ENCODE peak calls at places on chromosome 2, in seven cellular contexts. One of them, this sample, is unnamed.

GRCh38 chr2:73516033-73516432 is 126.2 kb downstream of the NAT8 start:
- DNase-seq in AG09309: no peak
- DNase-seq in GM13976: no peak
- DNase-seq in PC-3: no peak
- DNase-seq in kidney epithelial cell: no peak
- DNase-seq in Calu3: no peak
- DNase-seq in CD8-positive, alpha-beta T cell: no peak
- DNase-seq in this sample: no peak

GRCh38 chr2:173119069-173119807 is 43.6 kb downstream of the MAP3K20 start:
- DNase-seq in AG09309: no peak
- DNase-seq in GM13976: no peak
- DNase-seq in PC-3: no peak
- DNase-seq in kidney epithelial cell: no peak
- DNase-seq in Calu3: no peak
- DNase-seq in CD8-positive, alpha-beta T cell: no peak
- DNase-seq in this sample: no peak

GRCh38 chr2:85840091-85840490 is 48.7 kb downstream of the ST3GAL5 start:
- DNase-seq in AG09309: no peak
- DNase-seq in GM13976: no peak
- DNase-seq in PC-3: no peak
- DNase-seq in kidney epithelial cell: no peak
- DNase-seq in Calu3: no peak
- DNase-seq in CD8-positive, alpha-beta T cell: no peak
- DNase-seq in this sample: no peak

GRCh38 chr2:97663626-97663961 is 250 bp downstream of the ACTR1B start:
- DNase-seq in AG09309: no peak
- DNase-seq in GM13976: no peak
- DNase-seq in PC-3: no peak
- DNase-seq in kidney epithelial cell: no peak
- DNase-seq in Calu3: no peak
- DNase-seq in CD8-positive, alpha-beta T cell: no peak
- DNase-seq in this sample: no peak

GRCh38 chr2:190469770-190470169 is 61.6 kb downstream of the MFSD6 start:
- DNase-seq in AG09309: no peak
- DNase-seq in GM13976: no peak
- DNase-seq in PC-3: peak
- DNase-seq in kidney epithelial cell: peak
- DNase-seq in Calu3: peak
- DNase-seq in CD8-positive, alpha-beta T cell: no peak
- DNase-seq in this sample: peak

GRCh38 chr2:71000780-71001591 is 6.3 kb upstream of the TEX261 start:
- DNase-seq in AG09309: no peak
- DNase-seq in GM13976: peak
- DNase-seq in PC-3: peak
- DNase-seq in kidney epithelial cell: peak
- DNase-seq in Calu3: peak
- DNase-seq in CD8-positive, alpha-beta T cell: peak
- DNase-seq in this sample: no peak

GRCh38 chr2:74181739-74182138 is 3.1 kb upstream of the MOB1A start:
- DNase-seq in AG09309: no peak
- DNase-seq in GM13976: peak
- DNase-seq in PC-3: no peak
- DNase-seq in kidney epithelial cell: no peak
- DNase-seq in Calu3: no peak
- DNase-seq in CD8-positive, alpha-beta T cell: no peak
- DNase-seq in this sample: no peak

GRCh38 chr2:120703330-120703994 is 32.2 kb upstream of the GLI2 start:
- DNase-seq in AG09309: no peak
- DNase-seq in GM13976: no peak
- DNase-seq in PC-3: peak
- DNase-seq in kidney epithelial cell: no peak
- DNase-seq in Calu3: peak
- DNase-seq in CD8-positive, alpha-beta T cell: no peak
- DNase-seq in this sample: no peak

GRCh38 chr2:159034728-159035127 is 66.3 kb downstream of the TANC1 start:
- DNase-seq in AG09309: no peak
- DNase-seq in GM13976: no peak
- DNase-seq in PC-3: no peak
- DNase-seq in kidney epithelial cell: no peak
- DNase-seq in Calu3: no peak
- DNase-seq in CD8-positive, alpha-beta T cell: no peak
- DNase-seq in this sample: no peak

GRCh38 chr2:216279011-216279410 is 93.3 kb downstream of the MARCHF4 start:
- DNase-seq in AG09309: no peak
- DNase-seq in GM13976: no peak
- DNase-seq in PC-3: no peak
- DNase-seq in kidney epithelial cell: no peak
- DNase-seq in Calu3: no peak
- DNase-seq in CD8-positive, alpha-beta T cell: no peak
- DNase-seq in this sample: no peak

GRCh38 chr2:71045841-71046495 is 22.5 kb upstream of the NAGK start:
- DNase-seq in AG09309: no peak
- DNase-seq in GM13976: no peak
- DNase-seq in PC-3: no peak
- DNase-seq in kidney epithelial cell: no peak
- DNase-seq in Calu3: no peak
- DNase-seq in CD8-positive, alpha-beta T cell: no peak
- DNase-seq in this sample: no peak

GRCh38 chr2:9779572-9780264 is 63.6 kb upstream of the TAF1B start:
- DNase-seq in AG09309: no peak
- DNase-seq in GM13976: no peak
- DNase-seq in PC-3: no peak
- DNase-seq in kidney epithelial cell: no peak
- DNase-seq in Calu3: no peak
- DNase-seq in CD8-positive, alpha-beta T cell: peak
- DNase-seq in this sample: no peak

GRCh38 chr2:26245810-26246209 is 1.1 kb downstream of the HADHB start:
- DNase-seq in AG09309: no peak
- DNase-seq in GM13976: peak
- DNase-seq in PC-3: peak
- DNase-seq in kidney epithelial cell: no peak
- DNase-seq in Calu3: no peak
- DNase-seq in CD8-positive, alpha-beta T cell: no peak
- DNase-seq in this sample: no peak

DNA sequence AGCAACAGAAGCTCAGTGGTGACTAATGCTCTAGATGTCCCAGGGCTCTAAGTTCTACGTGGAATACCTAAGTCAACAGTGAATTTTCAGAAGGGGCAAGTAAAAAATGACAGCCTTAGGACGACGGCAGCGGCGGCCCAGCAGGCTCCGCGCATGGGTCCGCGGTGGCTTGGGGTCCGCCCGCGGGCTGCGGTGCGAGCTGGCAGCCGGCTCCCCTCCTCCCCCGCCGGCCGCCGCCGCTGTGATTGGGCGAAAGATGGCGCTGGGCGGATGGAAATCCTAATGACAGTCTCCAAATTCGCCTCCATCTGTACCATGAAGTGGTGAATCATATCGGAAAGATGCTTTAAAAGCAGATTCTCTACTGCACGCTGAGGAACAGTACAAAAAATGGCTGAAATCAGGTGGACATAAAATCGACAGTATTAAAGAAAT is 74.7 kb downstream of the HNRNPLL start:
- DNase-seq in AG09309: no peak
- DNase-seq in GM13976: peak
- DNase-seq in PC-3: peak
- DNase-seq in kidney epithelial cell: no peak
- DNase-seq in Calu3: peak
- DNase-seq in CD8-positive, alpha-beta T cell: no peak
- DNase-seq in this sample: no peak
- TF ChIP-seq CTCF in AG09309: no peak
- TF ChIP-seq CTCF in GM13976: no peak
- TF ChIP-seq CTCF in PC-3: no peak
- TF ChIP-seq CTCF in kidney epithelial cell: no peak
- TF ChIP-seq CTCF in Calu3: no peak
- TF ChIP-seq CTCF in CD8-positive, alpha-beta T cell: no peak
- TF ChIP-seq CTCF in this sample: no peak

GRCh38 chr2:29012211-29012681 is 31.1 kb downstream of the TOGARAM2 start:
- DNase-seq in AG09309: no peak
- DNase-seq in GM13976: no peak
- DNase-seq in PC-3: no peak
- DNase-seq in kidney epithelial cell: no peak
- DNase-seq in Calu3: no peak
- DNase-seq in CD8-positive, alpha-beta T cell: peak
- DNase-seq in this sample: no peak
- TF ChIP-seq CTCF in AG09309: no peak
- TF ChIP-seq CTCF in GM13976: no peak
- TF ChIP-seq CTCF in PC-3: no peak
- TF ChIP-seq CTCF in kidney epithelial cell: no peak
- TF ChIP-seq CTCF in Calu3: no peak
- TF ChIP-seq CTCF in CD8-positive, alpha-beta T cell: no peak
- TF ChIP-seq CTCF in this sample: no peak

DNA sequence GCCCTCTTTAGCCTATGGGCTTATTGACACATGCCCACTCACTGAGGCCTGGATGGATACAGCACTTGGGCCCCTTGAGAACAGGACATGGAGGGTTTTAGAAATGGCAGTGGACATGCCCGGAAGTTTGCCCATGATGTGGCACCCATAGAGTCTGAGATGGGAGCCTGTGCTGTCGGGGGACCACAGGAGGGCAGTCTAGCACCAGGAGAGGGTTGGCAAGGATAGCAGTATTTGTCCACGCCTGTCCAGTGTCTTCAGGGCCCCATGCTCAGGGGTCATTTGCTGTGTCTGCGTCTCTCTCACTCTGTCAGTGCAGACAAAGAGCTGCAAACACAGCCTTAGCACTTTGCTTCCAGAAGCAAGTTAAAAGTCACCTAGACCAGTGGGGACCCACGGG is 48.7 kb downstream of the IL1RL2 start:
- DNase-seq in AG09309: no peak
- DNase-seq in GM13976: no peak
- DNase-seq in PC-3: peak
- DNase-seq in kidney epithelial cell: no peak
- DNase-seq in Calu3: peak
- DNase-seq in CD8-positive, alpha-beta T cell: no peak
- DNase-seq in this sample: no peak
- TF ChIP-seq CTCF in AG09309: peak
- TF ChIP-seq CTCF in GM13976: peak
- TF ChIP-seq CTCF in PC-3: peak
- TF ChIP-seq CTCF in kidney epithelial cell: peak
- TF ChIP-seq CTCF in Calu3: no peak
- TF ChIP-seq CTCF in CD8-positive, alpha-beta T cell: peak
- TF ChIP-seq CTCF in this sample: peak

GRCh38 chr2:152068226-152068625 is 30.6 kb downstream of the CACNB4 start:
- DNase-seq in AG09309: no peak
- DNase-seq in GM13976: no peak
- DNase-seq in PC-3: no peak
- DNase-seq in kidney epithelial cell: no peak
- DNase-seq in Calu3: no peak
- DNase-seq in CD8-positive, alpha-beta T cell: no peak
- DNase-seq in this sample: no peak
- TF ChIP-seq CTCF in AG09309: no peak
- TF ChIP-seq CTCF in GM13976: no peak
- TF ChIP-seq CTCF in PC-3: no peak
- TF ChIP-seq CTCF in kidney epithelial cell: no peak
- TF ChIP-seq CTCF in Calu3: no peak
- TF ChIP-seq CTCF in CD8-positive, alpha-beta T cell: no peak
- TF ChIP-seq CTCF in this sample: no peak

DNA sequence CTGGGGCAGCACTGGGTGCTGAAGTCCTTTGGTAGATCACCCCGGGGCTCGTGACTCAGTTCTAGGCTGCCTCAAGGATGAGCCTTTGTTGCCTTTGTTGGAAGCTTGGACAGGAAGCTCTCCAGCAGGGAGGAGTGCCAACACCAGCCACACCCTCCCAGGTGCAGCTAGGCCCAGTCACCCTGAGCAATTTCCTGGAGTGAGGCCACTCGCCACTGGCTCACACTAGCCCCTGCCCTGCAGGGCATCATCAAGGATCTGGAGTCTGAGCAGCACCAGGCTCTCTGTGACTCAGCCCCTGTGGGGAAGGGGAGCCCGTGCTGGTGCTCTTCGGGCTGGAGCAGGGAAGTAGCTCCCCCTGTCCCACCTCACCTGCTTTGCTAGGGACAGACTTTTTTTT is 6.7 kb upstream of the SDC1 start:
- DNase-seq in AG09309: no peak
- DNase-seq in GM13976: no peak
- DNase-seq in PC-3: peak
- DNase-seq in kidney epithelial cell: peak
- DNase-seq in Calu3: peak
- DNase-seq in CD8-positive, alpha-beta T cell: no peak
- DNase-seq in this sample: no peak
- TF ChIP-seq CTCF in AG09309: no peak
- TF ChIP-seq CTCF in GM13976: no peak
- TF ChIP-seq CTCF in PC-3: no peak
- TF ChIP-seq CTCF in kidney epithelial cell: no peak
- TF ChIP-seq CTCF in Calu3: no peak
- TF ChIP-seq CTCF in CD8-positive, alpha-beta T cell: no peak
- TF ChIP-seq CTCF in this sample: no peak

DNA sequence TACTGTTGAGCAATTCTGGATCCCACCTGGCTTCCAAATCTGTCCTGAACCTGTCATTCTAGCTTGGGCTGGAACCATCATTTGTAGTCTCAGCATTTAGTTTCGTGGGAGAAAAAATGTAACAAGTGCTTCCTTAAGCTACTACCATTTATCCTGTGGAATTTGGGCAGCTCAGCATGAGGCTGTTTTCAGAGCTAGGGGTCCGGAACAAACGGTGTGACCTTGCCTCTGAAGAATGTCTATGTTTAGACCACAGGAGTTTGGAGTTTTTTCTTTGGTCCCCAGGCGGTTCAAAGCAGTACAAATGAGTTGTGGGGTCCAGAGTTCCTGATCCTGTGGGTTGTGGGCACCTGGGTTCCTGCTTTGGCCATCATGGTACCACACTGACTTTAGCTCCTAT is 59.1 kb upstream of the TMEM178A start:
- DNase-seq in AG09309: no peak
- DNase-seq in GM13976: no peak
- DNase-seq in PC-3: no peak
- DNase-seq in kidney epithelial cell: peak
- DNase-seq in Calu3: no peak
- DNase-seq in CD8-positive, alpha-beta T cell: no peak
- DNase-seq in this sample: no peak
- TF ChIP-seq CTCF in AG09309: no peak
- TF ChIP-seq CTCF in GM13976: no peak
- TF ChIP-seq CTCF in PC-3: no peak
- TF ChIP-seq CTCF in kidney epithelial cell: no peak
- TF ChIP-seq CTCF in Calu3: no peak
- TF ChIP-seq CTCF in CD8-positive, alpha-beta T cell: no peak
- TF ChIP-seq CTCF in this sample: no peak

This sample was measured in retinal pigment epithelial cell.